ENCODE peak calls at places on chromosomes 3 and 15, in seven cellular contexts. X is hepatocyte; I is CD8-positive, alpha-beta memory T cell; U is mammary epithelial cell; T is transverse colon; Q is heart right ventricle; V is endothelial cell of umbilical vein. A is an unnamed sample.

GRCh38 chr3:196604548-196604947 is 34.9 kb upstream of the NRROS start:
- DNase-seq in X (no peak), I (peak; percentile 69), U (no peak), T (peak; percentile 23), Q (no peak), V (no peak), A (no peak)

GRCh38 chr15:62895139-62895866 is 147.2 kb upstream of the TPM1 start:
- DNase-seq in X (no peak), I (no peak), U (peak; percentile 48), T (no peak), Q (no peak), V (peak; percentile 95), A (no peak)

GRCh38 chr15:89307046-89307587 is 27.5 kb downstream of the POLG start:
- DNase-seq in X (no peak), I (no peak), U (peak; percentile 29), T (no peak), Q (no peak), V (peak; percentile 52), A (no peak)

GRCh38 chr3:31906182-31906581 is 74.9 kb downstream of the OSBPL10 start:
- DNase-seq in X (no peak), I (no peak), U (no peak), T (no peak), Q (no peak), V (peak; percentile 50), A (no peak)

GRCh38 chr3:29128004-29128403 is 152.9 kb upstream of the RBMS3 start:
- DNase-seq in X (no peak), I (no peak), U (no peak), T (no peak), Q (no peak), V (peak; percentile 90), A (no peak)

GRCh38 chr3:66483006-66483928 is 17.6 kb downstream of the LRIG1 start:
- DNase-seq in X (no peak), I (peak; percentile 53), U (no peak), T (peak; percentile 57), Q (peak; percentile 77), V (peak; percentile 81), A (peak; percentile 96)

GRCh38 chr15:48866141-48866563 is 11.8 kb upstream of the EID1 start:
- DNase-seq in X (no peak), I (no peak), U (no peak), T (no peak), Q (no peak), V (no peak), A (no peak)

GRCh38 chr3:150761831-150762661 is 923 bp downstream of the SIAH2 start:
- DNase-seq in X (peak; percentile 72), I (peak; percentile 56), U (peak; percentile 60), T (peak; percentile 63), Q (peak; percentile 30), V (peak; percentile 69), A (peak; percentile 93)

GRCh38 chr3:77967621-77968020 is 927.7 kb downstream of the ROBO2 start:
- DNase-seq in X (no peak), I (no peak), U (no peak), T (no peak), Q (no peak), V (no peak), A (no peak)

GRCh38 chr3:45929042-45929679 is 14.1 kb upstream of the CXCR6 start:
- DNase-seq in X (peak; percentile 54), I (peak; percentile 75), U (no peak), T (peak; percentile 47), Q (no peak), V (peak; percentile 12), A (no peak)

GRCh38 chr3:8491246-8491645 is 10.4 kb upstream of the LMCD1 start:
- DNase-seq in X (no peak), I (no peak), U (no peak), T (no peak), Q (no peak), V (no peak), A (no peak)

GRCh38 chr15:99450896-99451358 is 114.9 kb upstream of the MEF2A start:
- DNase-seq in X (peak; percentile 42), I (no peak), U (peak; percentile 90), T (peak; percentile 79), Q (peak; percentile 81), V (peak; percentile 75), A (no peak)

GRCh38 chr3:184716652-184717607 is 5.1 kb upstream of the MAGEF1 start:
- DNase-seq in X (peak; percentile 71), I (no peak), U (no peak), T (no peak), Q (peak; percentile 23), V (no peak), A (no peak)

GRCh38 chr3:184718431-184718830 is 6.6 kb upstream of the MAGEF1 start:
- DNase-seq in X (no peak), I (no peak), U (no peak), T (no peak), Q (no peak), V (no peak), A (no peak)

GRCh38 chr3:184717608-184717995 is 5.7 kb upstream of the MAGEF1 start:
- DNase-seq in X (no peak), I (no peak), U (no peak), T (no peak), Q (no peak), V (no peak), A (no peak)

GRCh38 chr3:184713521-184713920 is 1.7 kb upstream of the MAGEF1 start:
- DNase-seq in X (no peak), I (no peak), U (no peak), T (no peak), Q (no peak), V (no peak), A (no peak)

GRCh38 chr3:184715943-184716651 is 4.2 kb upstream of the MAGEF1 start:
- DNase-seq in X (no peak), I (no peak), U (no peak), T (no peak), Q (no peak), V (no peak), A (no peak)
- H3K27ac ChIP-seq in X (peak overlapping the region; percentile 93), I (no peak overlapping the region), U (no peak overlapping the region), T (peak overlapping the region; percentile 63), Q (peak overlapping the region; percentile 77), V (no peak overlapping the region), A (peak overlapping the region; percentile 64)

GRCh38 chr3:9781978-9782575 is 10.2 kb downstream of the TADA3 start:
- DNase-seq in X (no peak), I (no peak), U (peak; percentile 16), T (no peak), Q (no peak), V (no peak), A (no peak)
- H3K27ac ChIP-seq in X (no peak overlapping the region), I (no peak overlapping the region), U (no peak overlapping the region), T (no peak overlapping the region), Q (no peak overlapping the region), V (no peak overlapping the region), A (no peak overlapping the region)

GRCh38 chr3:181134873-181135272 is 145.3 kb upstream of the DNAJC19 start:
- DNase-seq in X (no peak), I (no peak), U (no peak), T (no peak), Q (no peak), V (no peak), A (no peak)
- H3K27ac ChIP-seq in X (no peak overlapping the region), I (no peak overlapping the region), U (no peak overlapping the region), T (no peak overlapping the region), Q (no peak overlapping the region), V (no peak overlapping the region), A (no peak overlapping the region)

DNA sequence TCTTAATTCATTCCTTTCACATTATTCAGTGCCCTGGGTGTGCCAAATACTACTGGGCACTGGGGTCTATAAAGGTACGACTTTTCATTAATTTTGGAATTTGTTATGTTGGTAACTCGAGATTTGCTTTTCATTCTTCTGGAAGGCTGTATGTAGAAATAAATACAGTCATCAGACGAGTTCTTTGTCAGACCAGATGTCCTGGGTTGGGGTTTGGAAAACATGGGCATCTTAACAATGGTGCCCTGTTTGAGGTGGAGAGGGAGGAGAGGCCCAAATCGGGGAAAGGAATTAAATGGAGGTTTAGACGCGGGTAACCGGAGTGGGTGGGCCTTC is 662 bp upstream of the GLCE start:
- DNase-seq in X (no peak), I (no peak), U (no peak), T (no peak), Q (no peak), V (no peak), A (no peak)
- H3K27ac ChIP-seq in X (peak overlapping the region; percentile 66), I (no peak overlapping the region), U (peak overlapping the region; percentile 84), T (peak overlapping the region; percentile 95), Q (peak overlapping the region; percentile 86), V (peak overlapping the region; percentile 52), A (peak overlapping the region; percentile 80)